ENCODE peak calls at places on chromosomes 3 and 15, in four cellular contexts. One of them, this sample, is unnamed.

GRCh38 chr15:25727867-25728600 is 135.1 kb downstream of the ATP10A start:
- DNase-seq in keratinocyte: no peak
- DNase-seq in testis: peak
- DNase-seq in psoas muscle: no peak
- DNase-seq in this sample: no peak

GRCh38 chr3:138065939-138066338 is 49.5 kb downstream of the DZIP1L start:
- DNase-seq in psoas muscle: no peak
- DNase-seq in testis: no peak
- DNase-seq in keratinocyte: no peak
- DNase-seq in this sample: no peak

GRCh38 chr3:138949002-138949418 is 2.0 kb downstream of the FOXL2NB start:
- DNase-seq in keratinocyte: no peak
- DNase-seq in testis: no peak
- DNase-seq in psoas muscle: no peak
- DNase-seq in this sample: no peak

GRCh38 chr3:49498239-49498638 is 28.2 kb downstream of the DAG1 start:
- DNase-seq in psoas muscle: no peak
- DNase-seq in keratinocyte: no peak
- DNase-seq in testis: no peak
- DNase-seq in this sample: no peak

GRCh38 chr15:72172796-72173195 is 24.8 kb downstream of the GRAMD2A start:
- DNase-seq in testis: no peak
- DNase-seq in keratinocyte: no peak
- DNase-seq in psoas muscle: no peak
- DNase-seq in this sample: no peak

GRCh38 chr15:63701365-63701764 is 104.2 kb downstream of the FBXL22 start:
- DNase-seq in psoas muscle: no peak
- DNase-seq in keratinocyte: no peak
- DNase-seq in testis: no peak
- DNase-seq in this sample: no peak

GRCh38 chr3:128426128-128426921 is 40.4 kb downstream of the DNAJB8 start:
- DNase-seq in keratinocyte: no peak
- DNase-seq in testis: peak
- DNase-seq in psoas muscle: peak
- DNase-seq in this sample: peak

GRCh38 chr15:82919231-82919886 is 33.2 kb downstream of the HOMER2 start:
- DNase-seq in testis: peak
- DNase-seq in keratinocyte: no peak
- DNase-seq in psoas muscle: peak
- DNase-seq in this sample: no peak

GRCh38 chr15:77266708-77267387 is 153.1 kb downstream of the PEAK1 start:
- DNase-seq in psoas muscle: no peak
- DNase-seq in testis: no peak
- DNase-seq in keratinocyte: no peak
- DNase-seq in this sample: no peak

GRCh38 chr3:175656451-175656850 is 797.3 kb downstream of the NAALADL2 start:
- DNase-seq in testis: no peak
- DNase-seq in psoas muscle: no peak
- DNase-seq in keratinocyte: no peak
- DNase-seq in this sample: no peak

GRCh38 chr3:170614214-170614966 is 28.5 kb upstream of the SLC7A14 start:
- DNase-seq in psoas muscle: no peak
- DNase-seq in testis: no peak
- DNase-seq in keratinocyte: peak
- DNase-seq in this sample: no peak

GRCh38 chr3:96209703-96210102 is 604.7 kb upstream of the EPHA6 start:
- DNase-seq in testis: no peak
- DNase-seq in keratinocyte: peak
- DNase-seq in psoas muscle: no peak
- DNase-seq in this sample: no peak

GRCh38 chr3:129845956-129846355 is 47.6 kb downstream of the TMCC1 start:
- DNase-seq in keratinocyte: no peak
- DNase-seq in testis: no peak
- DNase-seq in psoas muscle: no peak
- DNase-seq in this sample: no peak

GRCh38 chr3:45644467-45645201 is 44.6 kb upstream of the SACM1L start:
- DNase-seq in testis: no peak
- DNase-seq in keratinocyte: no peak
- DNase-seq in psoas muscle: no peak
- DNase-seq in this sample: no peak

GRCh38 chr3:139457066-139457465 is 19.2 kb downstream of the RBP2 start:
- DNase-seq in testis: no peak
- DNase-seq in psoas muscle: no peak
- DNase-seq in keratinocyte: peak
- DNase-seq in this sample: no peak

GRCh38 chr3:173140986-173141385 is at the start of gene SPATA16:
- DNase-seq in testis: peak
- DNase-seq in keratinocyte: no peak
- DNase-seq in psoas muscle: no peak
- DNase-seq in this sample: peak

GRCh38 chr3:180913582-180914404 is 1.3 kb downstream of the FXR1 start:
- DNase-seq in psoas muscle: no peak
- DNase-seq in keratinocyte: no peak
- DNase-seq in testis: no peak
- DNase-seq in this sample: no peak

GRCh38 chr3:38519651-38520050 is 23.5 kb downstream of the EXOG start:
- DNase-seq in psoas muscle: no peak
- DNase-seq in keratinocyte: no peak
- DNase-seq in testis: no peak
- DNase-seq in this sample: no peak

GRCh38 chr15:89768071-89768500 is 8.0 kb upstream of the MESP2 start:
- DNase-seq in keratinocyte: no peak
- DNase-seq in testis: peak
- DNase-seq in psoas muscle: no peak
- DNase-seq in this sample: no peak

GRCh38 chr3:17387108-17387507 is 355.3 kb downstream of the TBC1D5 start:
- DNase-seq in psoas muscle: no peak
- DNase-seq in keratinocyte: no peak
- DNase-seq in testis: no peak
- DNase-seq in this sample: no peak

GRCh38 chr3:48406443-48407431 is 23.1 kb downstream of the PLXNB1 start:
- DNase-seq in testis: peak
- DNase-seq in keratinocyte: no peak
- DNase-seq in psoas muscle: no peak
- DNase-seq in this sample: peak

GRCh38 chr3:30912304-30912703 is 17.8 kb upstream of the GADL1 start:
- DNase-seq in psoas muscle: no peak
- DNase-seq in testis: no peak
- DNase-seq in keratinocyte: no peak
- DNase-seq in this sample: no peak

GRCh38 chr3:163335429-163335828 is 1742.9 kb downstream of the SI start:
- DNase-seq in keratinocyte: no peak
- DNase-seq in testis: no peak
- DNase-seq in psoas muscle: no peak
- DNase-seq in this sample: no peak

GRCh38 chr15:85330941-85331588 is 49.3 kb upstream of the AKAP13 start:
- DNase-seq in testis: peak
- DNase-seq in keratinocyte: peak
- DNase-seq in psoas muscle: peak
- DNase-seq in this sample: peak

GRCh38 chr3:71956716-71957115 is 171.8 kb upstream of the PROK2 start:
- DNase-seq in keratinocyte: no peak
- DNase-seq in psoas muscle: no peak
- DNase-seq in testis: peak
- DNase-seq in this sample: no peak
- TF ChIP-seq CTCF in keratinocyte: peak
- TF ChIP-seq CTCF in psoas muscle: no peak
- TF ChIP-seq CTCF in testis: no peak
- TF ChIP-seq CTCF in this sample: no peak

GRCh38 chr3:184602406-184603155 is 41.0 kb downstream of the EPHB3 start:
- DNase-seq in keratinocyte: peak
- DNase-seq in psoas muscle: peak
- DNase-seq in testis: peak
- DNase-seq in this sample: no peak

GRCh38 chr3:184604039-184604955 is 42.7 kb downstream of the EPHB3 start:
- DNase-seq in psoas muscle: peak
- DNase-seq in keratinocyte: no peak
- DNase-seq in testis: peak
- DNase-seq in this sample: no peak

GRCh38 chr3:184604956-184605290 is 43.3 kb downstream of the EPHB3 start:
- DNase-seq in testis: no peak
- DNase-seq in psoas muscle: peak
- DNase-seq in keratinocyte: no peak
- DNase-seq in this sample: no peak

GRCh38 chr3:184601576-184602405 is 40.2 kb downstream of the EPHB3 start:
- DNase-seq in keratinocyte: no peak
- DNase-seq in psoas muscle: peak
- DNase-seq in testis: no peak
- DNase-seq in this sample: peak

GRCh38 chr3:184603156-184604030 is 41.8 kb downstream of the EPHB3 start:
- DNase-seq in psoas muscle: peak
- DNase-seq in keratinocyte: no peak
- DNase-seq in testis: no peak
- DNase-seq in this sample: no peak
- H3K4me3 ChIP-seq in psoas muscle: peak
- H3K4me3 ChIP-seq in keratinocyte: no peak
- H3K4me3 ChIP-seq in testis: peak
- H3K4me3 ChIP-seq in this sample: peak

GRCh38 chr3:171680690-171681416 is 129.4 kb downstream of the PLD1 start:
- DNase-seq in psoas muscle: no peak
- DNase-seq in testis: no peak
- DNase-seq in keratinocyte: no peak
- DNase-seq in this sample: no peak

GRCh38 chr3:171687064-171687463 is 123.2 kb downstream of the PLD1 start:
- DNase-seq in keratinocyte: no peak
- DNase-seq in testis: no peak
- DNase-seq in psoas muscle: no peak
- DNase-seq in this sample: no peak

GRCh38 chr3:171682743-171683142 is 127.5 kb downstream of the PLD1 start:
- DNase-seq in psoas muscle: no peak
- DNase-seq in testis: no peak
- DNase-seq in keratinocyte: no peak
- DNase-seq in this sample: no peak

GRCh38 chr3:171685116-171685895 is 125.0 kb downstream of the PLD1 start:
- DNase-seq in keratinocyte: no peak
- DNase-seq in testis: no peak
- DNase-seq in psoas muscle: no peak
- DNase-seq in this sample: no peak

DNA sequence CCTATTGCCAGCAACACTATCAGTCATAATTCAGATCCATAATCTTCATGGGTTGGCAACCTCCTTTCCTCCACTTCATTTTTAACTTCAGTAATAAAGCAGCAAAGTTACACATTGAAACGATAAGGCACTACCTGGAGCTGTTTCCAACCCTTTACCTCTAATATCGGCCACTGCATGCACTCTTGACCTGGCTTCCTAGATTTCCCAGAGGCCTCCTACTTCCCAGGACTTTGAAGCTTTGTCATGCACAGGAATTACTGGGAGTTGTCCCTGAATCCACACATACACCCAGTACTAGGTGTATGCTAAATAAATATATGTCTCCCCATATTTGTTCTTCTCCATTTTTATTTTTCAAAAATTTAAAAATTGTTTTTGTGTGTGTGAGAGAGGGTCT is 126.1 kb downstream of the PLD1 start:
- DNase-seq in psoas muscle: no peak
- DNase-seq in testis: no peak
- DNase-seq in keratinocyte: no peak
- DNase-seq in this sample: no peak
- H3K27ac ChIP-seq in psoas muscle: no peak
- H3K27ac ChIP-seq in testis: no peak
- H3K27ac ChIP-seq in keratinocyte: no peak
- H3K27ac ChIP-seq in this sample: no peak

GRCh38 chr15:67385971-67386370 is 131.4 kb downstream of the IQCH start:
- DNase-seq in keratinocyte: no peak
- DNase-seq in psoas muscle: no peak
- DNase-seq in testis: no peak
- DNase-seq in this sample: no peak
- TF ChIP-seq CTCF in keratinocyte: no peak
- TF ChIP-seq CTCF in psoas muscle: no peak
- TF ChIP-seq CTCF in testis: no peak
- TF ChIP-seq CTCF in this sample: no peak

GRCh38 chr15:28919679-28920655 is 34.2 kb downstream of the APBA2 start:
- DNase-seq in psoas muscle: no peak
- DNase-seq in keratinocyte: no peak
- DNase-seq in testis: no peak
- DNase-seq in this sample: no peak

GRCh38 chr15:28920781-28921331 is 35.1 kb downstream of the APBA2 start:
- DNase-seq in keratinocyte: no peak
- DNase-seq in testis: no peak
- DNase-seq in psoas muscle: no peak
- DNase-seq in this sample: no peak

GRCh38 chr15:28917791-28918140 is 32.0 kb downstream of the APBA2 start:
- DNase-seq in psoas muscle: no peak
- DNase-seq in keratinocyte: no peak
- DNase-seq in testis: no peak
- DNase-seq in this sample: no peak

GRCh38 chr15:28918141-28918983 is 32.6 kb downstream of the APBA2 start:
- DNase-seq in psoas muscle: no peak
- DNase-seq in testis: no peak
- DNase-seq in keratinocyte: no peak
- DNase-seq in this sample: peak

GRCh38 chr15:28919201-28919627 is 33.4 kb downstream of the APBA2 start:
- DNase-seq in testis: no peak
- DNase-seq in keratinocyte: no peak
- DNase-seq in psoas muscle: no peak
- DNase-seq in this sample: peak
- H3K4me3 ChIP-seq in testis: no peak
- H3K4me3 ChIP-seq in keratinocyte: no peak
- H3K4me3 ChIP-seq in psoas muscle: no peak
- H3K4me3 ChIP-seq in this sample: no peak

GRCh38 chr15:67831363-67831762 is 6.1 kb downstream of the SKOR1 start:
- DNase-seq in psoas muscle: peak
- DNase-seq in keratinocyte: no peak
- DNase-seq in testis: no peak
- DNase-seq in this sample: no peak
- H3K27ac ChIP-seq in psoas muscle: no peak
- H3K27ac ChIP-seq in keratinocyte: no peak
- H3K27ac ChIP-seq in testis: no peak
- H3K27ac ChIP-seq in this sample: no peak

GRCh38 chr3:157066335-157067071 is 93.4 kb downstream of the CCNL1 start:
- DNase-seq in testis: no peak
- DNase-seq in keratinocyte: no peak
- DNase-seq in psoas muscle: no peak
- DNase-seq in this sample: no peak
- TF ChIP-seq CTCF in testis: no peak
- TF ChIP-seq CTCF in keratinocyte: no peak
- TF ChIP-seq CTCF in psoas muscle: no peak
- TF ChIP-seq CTCF in this sample: no peak